ENCODE peak calls at places on chromosomes 2 and 18, in four cellular contexts. One of them, this sample, is unnamed.
A peak's percentile ranks its signal among the peaks of the same experiment; 100 is the strongest.

GRCh38 chr2:10499911-10500521 is 51.9 kb upstream of the ODC1 start:
- DNase-seq in right lobe of liver: no peak
- DNase-seq in fibroblast of lung: no peak
- DNase-seq in CD8-positive, alpha-beta memory T cell: no peak
- DNase-seq in this sample: no peak

GRCh38 chr2:38174646-38175096 is 98.7 kb upstream of the CYP1B1 start:
- DNase-seq in right lobe of liver: no peak
- DNase-seq in fibroblast of lung: peak; percentile 99
- DNase-seq in CD8-positive, alpha-beta memory T cell: no peak
- DNase-seq in this sample: no peak

GRCh38 chr2:192128655-192129054 is 66.1 kb downstream of the TMEFF2 start:
- DNase-seq in right lobe of liver: no peak
- DNase-seq in fibroblast of lung: peak; percentile 33
- DNase-seq in CD8-positive, alpha-beta memory T cell: no peak
- DNase-seq in this sample: no peak

GRCh38 chr2:37634914-37635358 is 36.5 kb downstream of the CDC42EP3 start:
- DNase-seq in right lobe of liver: no peak
- DNase-seq in fibroblast of lung: no peak
- DNase-seq in CD8-positive, alpha-beta memory T cell: no peak
- DNase-seq in this sample: no peak

GRCh38 chr2:8577573-8577972 is 104.3 kb upstream of the ID2 start:
- DNase-seq in right lobe of liver: peak; percentile 39
- DNase-seq in fibroblast of lung: no peak
- DNase-seq in CD8-positive, alpha-beta memory T cell: no peak
- DNase-seq in this sample: no peak

GRCh38 chr2:173544621-173545363 is 190.1 kb downstream of the CDCA7 start:
- DNase-seq in right lobe of liver: no peak
- DNase-seq in fibroblast of lung: no peak
- DNase-seq in CD8-positive, alpha-beta memory T cell: no peak
- DNase-seq in this sample: no peak

GRCh38 chr2:100246163-100247145 is 75.8 kb downstream of the LONRF2 start:
- DNase-seq in right lobe of liver: no peak
- DNase-seq in fibroblast of lung: no peak
- DNase-seq in CD8-positive, alpha-beta memory T cell: no peak
- DNase-seq in this sample: no peak

GRCh38 chr2:55734726-55735125 is 41.1 kb upstream of the PNPT1 start:
- DNase-seq in right lobe of liver: no peak
- DNase-seq in fibroblast of lung: no peak
- DNase-seq in CD8-positive, alpha-beta memory T cell: no peak
- DNase-seq in this sample: no peak

GRCh38 chr2:42216712-42217111 is 47.6 kb downstream of the EML4 start:
- DNase-seq in right lobe of liver: no peak
- DNase-seq in fibroblast of lung: peak; percentile 91
- DNase-seq in CD8-positive, alpha-beta memory T cell: no peak
- DNase-seq in this sample: no peak

GRCh38 chr2:241272298-241272721 is 43.2 kb downstream of the HDLBP start:
- DNase-seq in right lobe of liver: peak; percentile 58
- DNase-seq in fibroblast of lung: peak; percentile 21
- DNase-seq in CD8-positive, alpha-beta memory T cell: no peak
- DNase-seq in this sample: peak; percentile 31

GRCh38 chr2:30412392-30413321 is 34.4 kb upstream of the LCLAT1 start:
- DNase-seq in right lobe of liver: peak; percentile 49
- DNase-seq in fibroblast of lung: peak; percentile 60
- DNase-seq in CD8-positive, alpha-beta memory T cell: no peak
- DNase-seq in this sample: no peak

GRCh38 chr18:56358608-56359007 is 279.8 kb downstream of the TXNL1 start:
- DNase-seq in right lobe of liver: no peak
- DNase-seq in fibroblast of lung: no peak
- DNase-seq in CD8-positive, alpha-beta memory T cell: no peak
- DNase-seq in this sample: no peak

GRCh38 chr2:38466849-38467767 is 90.0 kb upstream of the ATL2 start:
- DNase-seq in right lobe of liver: no peak
- DNase-seq in fibroblast of lung: peak; percentile 39
- DNase-seq in CD8-positive, alpha-beta memory T cell: no peak
- DNase-seq in this sample: no peak

GRCh38 chr2:29420999-29421856 is 306.0 kb downstream of the CLIP4 start:
- DNase-seq in right lobe of liver: no peak
- DNase-seq in fibroblast of lung: peak; percentile 3
- DNase-seq in CD8-positive, alpha-beta memory T cell: no peak
- DNase-seq in this sample: no peak

GRCh38 chr2:239688098-239688497 is 287.3 kb upstream of the HDAC4 start:
- DNase-seq in right lobe of liver: no peak
- DNase-seq in fibroblast of lung: no peak
- DNase-seq in CD8-positive, alpha-beta memory T cell: no peak
- DNase-seq in this sample: no peak

GRCh38 chr2:18435425-18436037 is 124.9 kb downstream of the RDH14 start:
- DNase-seq in right lobe of liver: no peak
- DNase-seq in fibroblast of lung: peak; percentile 82
- DNase-seq in CD8-positive, alpha-beta memory T cell: no peak
- DNase-seq in this sample: no peak

GRCh38 chr18:45050712-45051639 is 370.3 kb downstream of the SETBP1 start:
- DNase-seq in right lobe of liver: no peak
- DNase-seq in fibroblast of lung: peak; percentile 98
- DNase-seq in CD8-positive, alpha-beta memory T cell: no peak
- DNase-seq in this sample: no peak

GRCh38 chr2:235644191-235644590 is 150.3 kb downstream of the AGAP1 start:
- DNase-seq in right lobe of liver: no peak
- DNase-seq in fibroblast of lung: no peak
- DNase-seq in CD8-positive, alpha-beta memory T cell: no peak
- DNase-seq in this sample: no peak

GRCh38 chr2:54572636-54573531 is 116.8 kb downstream of the SPTBN1 start:
- DNase-seq in right lobe of liver: no peak
- DNase-seq in fibroblast of lung: peak; percentile 44
- DNase-seq in CD8-positive, alpha-beta memory T cell: peak; percentile 29
- DNase-seq in this sample: no peak

GRCh38 chr18:23833714-23834113 is 144.5 kb downstream of the LAMA3 start:
- DNase-seq in right lobe of liver: no peak
- DNase-seq in fibroblast of lung: no peak
- DNase-seq in CD8-positive, alpha-beta memory T cell: no peak
- DNase-seq in this sample: no peak

GRCh38 chr2:84132371-84132770 is 326.7 kb downstream of the SUCLG1 start:
- DNase-seq in right lobe of liver: no peak
- DNase-seq in fibroblast of lung: no peak
- DNase-seq in CD8-positive, alpha-beta memory T cell: no peak
- DNase-seq in this sample: no peak

GRCh38 chr2:136116813-136117390 is 1.0 kb downstream of the CXCR4 start:
- DNase-seq in right lobe of liver: peak; percentile 55
- DNase-seq in fibroblast of lung: no peak
- DNase-seq in CD8-positive, alpha-beta memory T cell: peak; percentile 54
- DNase-seq in this sample: no peak

DNA sequence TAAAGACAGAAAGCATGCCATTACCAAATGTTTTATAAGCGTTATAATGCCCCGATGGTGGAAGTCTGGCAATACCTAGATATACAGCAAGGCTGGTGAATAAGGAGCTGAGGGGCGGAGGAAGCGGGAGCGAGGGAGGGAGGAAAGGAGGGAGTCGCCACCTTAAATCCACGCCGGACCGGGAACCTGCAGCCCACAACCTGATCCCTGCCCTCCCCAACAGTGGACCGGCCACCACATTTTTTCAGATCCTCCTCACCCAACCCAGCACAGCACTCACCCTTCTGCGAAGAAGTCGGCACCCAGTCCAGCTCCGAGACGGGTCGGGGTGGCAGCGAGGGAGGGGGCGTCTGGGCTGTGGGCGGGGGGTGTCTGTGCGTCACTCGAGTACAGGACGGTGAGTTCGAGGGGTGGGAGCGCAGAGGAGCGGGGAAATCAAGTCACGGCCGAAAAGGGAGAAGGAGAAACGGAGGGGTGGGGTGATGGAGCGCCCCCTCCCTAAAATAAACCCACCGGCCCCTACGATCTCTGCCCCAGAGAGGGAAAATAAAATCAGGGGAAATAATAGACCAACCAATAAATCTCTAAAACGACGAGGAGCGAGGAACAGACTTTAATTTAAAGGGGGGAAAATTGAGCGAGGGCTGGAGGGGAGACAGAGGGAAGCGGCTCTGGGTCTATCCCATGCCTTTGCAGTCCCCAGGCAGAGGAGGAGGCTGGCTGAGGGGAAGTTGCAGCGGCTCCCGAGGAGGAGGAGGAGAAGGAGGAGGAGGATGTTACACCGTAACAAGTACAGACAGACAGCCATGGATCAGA is 96.5 kb upstream of the SERTAD2 start:
- DNase-seq in right lobe of liver: peak; percentile 60
- DNase-seq in fibroblast of lung: peak; percentile 40
- DNase-seq in CD8-positive, alpha-beta memory T cell: peak; percentile 23
- DNase-seq in this sample: peak; percentile 69
- H3K27ac ChIP-seq in right lobe of liver: peak overlapping the region; percentile 89
- H3K27ac ChIP-seq in fibroblast of lung: peak overlapping the region; percentile 88
- H3K27ac ChIP-seq in CD8-positive, alpha-beta memory T cell: peak overlapping the region; percentile 90
- H3K27ac ChIP-seq in this sample: peak overlapping the region; percentile 97

GRCh38 chr18:72588339-72588738 is 44.2 kb upstream of the CBLN2 start:
- DNase-seq in right lobe of liver: no peak
- DNase-seq in fibroblast of lung: no peak
- DNase-seq in CD8-positive, alpha-beta memory T cell: no peak
- DNase-seq in this sample: no peak
- H3K9me3 ChIP-seq in right lobe of liver: no peaks in the 10 kb centered on the region
- H3K9me3 ChIP-seq in fibroblast of lung: no peaks in the 10 kb centered on the region
- H3K9me3 ChIP-seq in CD8-positive, alpha-beta memory T cell: no peaks in the 10 kb centered on the region
- H3K9me3 ChIP-seq in this sample: no peaks in the 10 kb centered on the region

GRCh38 chr2:16064719-16065118 is 124.4 kb downstream of the MYCN start:
- DNase-seq in right lobe of liver: no peak
- DNase-seq in fibroblast of lung: no peak
- DNase-seq in CD8-positive, alpha-beta memory T cell: no peak
- DNase-seq in this sample: no peak

GRCh38 chr2:16066261-16067036 is 126.1 kb downstream of the MYCN start:
- DNase-seq in right lobe of liver: no peak
- DNase-seq in fibroblast of lung: no peak
- DNase-seq in CD8-positive, alpha-beta memory T cell: no peak
- DNase-seq in this sample: no peak

GRCh38 chr2:16068233-16068940 is 128.0 kb downstream of the MYCN start:
- DNase-seq in right lobe of liver: no peak
- DNase-seq in fibroblast of lung: no peak
- DNase-seq in CD8-positive, alpha-beta memory T cell: no peak
- DNase-seq in this sample: no peak

GRCh38 chr2:16067444-16068232 is 127.3 kb downstream of the MYCN start:
- DNase-seq in right lobe of liver: no peak
- DNase-seq in fibroblast of lung: no peak
- DNase-seq in CD8-positive, alpha-beta memory T cell: no peak
- DNase-seq in this sample: no peak

GRCh38 chr2:16067037-16067406 is 126.7 kb downstream of the MYCN start:
- DNase-seq in right lobe of liver: no peak
- DNase-seq in fibroblast of lung: no peak
- DNase-seq in CD8-positive, alpha-beta memory T cell: no peak
- DNase-seq in this sample: no peak
- H3K27ac ChIP-seq in right lobe of liver: no peak overlapping the region
- H3K27ac ChIP-seq in fibroblast of lung: no peak overlapping the region
- H3K27ac ChIP-seq in CD8-positive, alpha-beta memory T cell: no peak overlapping the region
- H3K27ac ChIP-seq in this sample: no peak overlapping the region

DNA sequence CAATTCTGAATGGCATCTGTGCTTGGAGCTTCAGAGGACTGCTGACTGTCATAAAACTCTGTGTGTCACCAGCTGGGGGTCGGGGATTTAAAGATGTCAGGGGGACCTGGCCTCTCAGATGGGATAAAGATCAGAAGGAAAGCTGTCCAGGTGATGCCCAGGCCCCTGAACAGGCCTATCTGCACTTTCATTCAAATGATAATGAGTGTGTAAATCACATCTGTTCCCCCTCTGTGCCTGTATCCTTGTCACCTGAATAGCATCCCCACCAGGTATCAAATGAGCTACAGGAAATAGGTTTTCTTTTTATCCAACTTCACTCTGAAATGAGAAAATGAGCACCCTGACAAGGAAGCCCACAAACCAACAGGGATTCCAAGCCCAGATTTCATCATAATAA is 75.5 kb downstream of the ZEB2 start:
- DNase-seq in right lobe of liver: no peak
- DNase-seq in fibroblast of lung: no peak
- DNase-seq in CD8-positive, alpha-beta memory T cell: no peak
- DNase-seq in this sample: no peak
- H3K9me3 ChIP-seq in right lobe of liver: no peaks in the 10 kb centered on the region
- H3K9me3 ChIP-seq in fibroblast of lung: no peaks in the 10 kb centered on the region
- H3K9me3 ChIP-seq in CD8-positive, alpha-beta memory T cell: no peaks in the 10 kb centered on the region
- H3K9me3 ChIP-seq in this sample: no peaks in the 10 kb centered on the region

DNA sequence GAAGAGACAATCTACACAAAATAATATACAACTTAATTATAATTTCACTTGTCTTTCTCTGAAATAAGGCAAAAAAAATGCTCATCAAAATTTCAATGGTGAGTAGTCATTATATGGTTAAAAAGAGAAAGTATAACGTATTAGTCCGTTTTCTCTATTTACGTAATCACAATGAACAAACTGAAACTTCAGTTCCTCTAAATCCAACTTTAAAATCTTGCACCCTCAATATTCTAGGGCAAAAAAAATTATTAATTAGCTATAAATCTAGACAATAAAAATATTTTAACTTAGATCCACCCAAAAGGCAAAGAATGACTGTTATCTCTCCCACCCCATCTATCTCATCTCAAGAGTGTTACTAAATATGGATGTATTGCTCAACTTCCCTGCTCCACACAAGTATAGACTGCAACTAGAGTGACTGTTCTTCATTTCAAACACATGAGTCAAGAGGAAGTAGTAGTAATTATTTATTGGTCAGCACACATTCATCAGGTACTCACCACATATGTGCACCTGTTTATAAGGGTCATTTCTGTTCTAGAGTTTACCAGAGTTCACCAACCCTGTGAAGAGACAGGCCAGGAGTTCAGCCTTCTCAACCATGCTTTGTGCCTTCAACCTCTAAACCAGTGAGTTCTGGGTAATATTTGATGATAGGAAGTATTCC is 36.4 kb downstream of the STK39 start:
- DNase-seq in right lobe of liver: no peak
- DNase-seq in fibroblast of lung: peak; percentile 88
- DNase-seq in CD8-positive, alpha-beta memory T cell: no peak
- DNase-seq in this sample: no peak
- H3K27ac ChIP-seq in right lobe of liver: no peak overlapping the region
- H3K27ac ChIP-seq in fibroblast of lung: peak overlapping the region; percentile 67
- H3K27ac ChIP-seq in CD8-positive, alpha-beta memory T cell: no peak overlapping the region
- H3K27ac ChIP-seq in this sample: no peak overlapping the region

GRCh38 chr18:36458306-36458705 is 160.8 kb downstream of the FHOD3 start:
- DNase-seq in right lobe of liver: no peak
- DNase-seq in fibroblast of lung: no peak
- DNase-seq in CD8-positive, alpha-beta memory T cell: no peak
- DNase-seq in this sample: no peak
- H3K9me3 ChIP-seq in right lobe of liver: no peaks in the 10 kb centered on the region
- H3K9me3 ChIP-seq in fibroblast of lung: no peaks in the 10 kb centered on the region
- H3K9me3 ChIP-seq in CD8-positive, alpha-beta memory T cell: no peaks in the 10 kb centered on the region
- H3K9me3 ChIP-seq in this sample: no peaks in the 10 kb centered on the region

GRCh38 chr2:201786471-201786870 is 5.7 kb upstream of the ALS2 start:
- DNase-seq in right lobe of liver: no peak
- DNase-seq in fibroblast of lung: no peak
- DNase-seq in CD8-positive, alpha-beta memory T cell: no peak
- DNase-seq in this sample: no peak

GRCh38 chr2:201788371-201788770 is 7.6 kb upstream of the ALS2 start:
- DNase-seq in right lobe of liver: no peak
- DNase-seq in fibroblast of lung: no peak
- DNase-seq in CD8-positive, alpha-beta memory T cell: no peak
- DNase-seq in this sample: no peak

GRCh38 chr2:201784547-201784946 is 3.8 kb upstream of the ALS2 start:
- DNase-seq in right lobe of liver: no peak
- DNase-seq in fibroblast of lung: no peak
- DNase-seq in CD8-positive, alpha-beta memory T cell: no peak
- DNase-seq in this sample: no peak

GRCh38 chr2:201781583-201782051 is 884 bp upstream of the ALS2 start:
- DNase-seq in right lobe of liver: peak; percentile 58
- DNase-seq in fibroblast of lung: no peak
- DNase-seq in CD8-positive, alpha-beta memory T cell: no peak
- DNase-seq in this sample: peak; percentile 69

GRCh38 chr2:201785135-201785534 is 4.4 kb upstream of the ALS2 start:
- DNase-seq in right lobe of liver: no peak
- DNase-seq in fibroblast of lung: no peak
- DNase-seq in CD8-positive, alpha-beta memory T cell: no peak
- DNase-seq in this sample: no peak
- H3K27ac ChIP-seq in right lobe of liver: no peak overlapping the region
- H3K27ac ChIP-seq in fibroblast of lung: no peak overlapping the region
- H3K27ac ChIP-seq in CD8-positive, alpha-beta memory T cell: no peak overlapping the region
- H3K27ac ChIP-seq in this sample: no peak overlapping the region

This sample was measured in tibial artery.